ENCODE peak calls at places on chromosomes 3 and 15, in four cellular contexts. B is kidney epithelial cell, Z is stomach, G is PC-9. V is an unnamed sample. For H3K27me3, the result is how much of the 10 kb centered on the place peaks cover.

GRCh38 chr15:98900382-98900781 is 107.2 kb downstream of the PGPEP1L start:
- DNase-seq in Z (no peak), G (no peak), B (no peak), V (no peak)

GRCh38 chr3:18012464-18012863 is 270.0 kb upstream of the TBC1D5 start:
- DNase-seq in B (no peak), G (no peak), Z (no peak), V (no peak)

GRCh38 chr15:27082526-27082925 is 111.5 kb downstream of the GABRG3 start:
- DNase-seq in G (no peak), Z (no peak), B (no peak), V (no peak)

GRCh38 chr3:57166660-57167059 is 1.5 kb upstream of the IL17RD start:
- DNase-seq in G (no peak), B (no peak), Z (no peak), V (no peak)

GRCh38 chr15:31306426-31307269 is 20.0 kb upstream of the KLF13 start:
- DNase-seq in B (no peak), Z (peak), G (peak), V (no peak)

GRCh38 chr15:31975446-31976229 is 54.7 kb upstream of the CHRNA7 start:
- DNase-seq in Z (no peak), B (no peak), G (no peak), V (no peak)

GRCh38 chr3:31880020-31880419 is 101.0 kb downstream of the OSBPL10 start:
- DNase-seq in B (no peak), Z (no peak), G (no peak), V (no peak)

GRCh38 chr15:70508561-70509281 is 254.6 kb downstream of the UACA start:
- DNase-seq in G (peak), B (peak), Z (no peak), V (peak)

GRCh38 chr15:74326759-74327158 is 40.7 kb downstream of the CYP11A1 start:
- DNase-seq in G (no peak), B (no peak), Z (no peak), V (no peak)

DNA sequence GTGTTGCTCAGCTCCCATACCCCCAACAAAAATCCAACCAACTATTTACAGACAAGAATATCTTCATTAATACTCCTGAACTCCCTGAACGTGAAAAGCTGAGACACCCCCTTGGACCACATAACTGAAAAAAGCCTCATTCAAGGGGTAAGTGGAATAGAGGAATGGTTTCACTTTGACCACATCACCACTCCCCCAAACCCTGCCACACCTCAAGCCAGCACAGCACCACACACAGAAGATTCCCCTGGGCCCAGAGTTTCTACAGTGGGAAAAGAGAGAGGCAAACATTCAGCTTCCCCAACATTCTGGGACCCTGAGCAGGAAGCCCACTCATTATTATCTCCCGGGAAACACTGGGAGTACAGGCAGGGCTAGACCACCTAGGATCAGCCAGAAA is 27.9 kb downstream of the THBS1 start:
- DNase-seq in Z (no peak), B (no peak), G (no peak), V (no peak)
- H3K4me3 ChIP-seq in Z (no peak), B (no peak), G (no peak), V (no peak)

GRCh38 chr15:41640985-41641384 is 19.2 kb upstream of the MGA start:
- DNase-seq in B (no peak), Z (no peak), G (no peak), V (no peak)
- H3K27me3 ChIP-seq in B (under half), Z (under half), G (under half), V (under half)

GRCh38 chr15:61083781-61084134 is 145.3 kb downstream of the RORA start:
- DNase-seq in G (no peak), Z (no peak), B (no peak), V (no peak)

GRCh38 chr15:61086001-61086400 is 143.1 kb downstream of the RORA start:
- DNase-seq in Z (no peak), B (no peak), G (no peak), V (no peak)

GRCh38 chr15:61084502-61084901 is 144.6 kb downstream of the RORA start:
- DNase-seq in G (no peak), B (no peak), Z (no peak), V (no peak)

GRCh38 chr15:61083081-61083780 is 145.9 kb downstream of the RORA start:
- DNase-seq in G (no peak), B (no peak), Z (no peak), V (no peak)

DNA sequence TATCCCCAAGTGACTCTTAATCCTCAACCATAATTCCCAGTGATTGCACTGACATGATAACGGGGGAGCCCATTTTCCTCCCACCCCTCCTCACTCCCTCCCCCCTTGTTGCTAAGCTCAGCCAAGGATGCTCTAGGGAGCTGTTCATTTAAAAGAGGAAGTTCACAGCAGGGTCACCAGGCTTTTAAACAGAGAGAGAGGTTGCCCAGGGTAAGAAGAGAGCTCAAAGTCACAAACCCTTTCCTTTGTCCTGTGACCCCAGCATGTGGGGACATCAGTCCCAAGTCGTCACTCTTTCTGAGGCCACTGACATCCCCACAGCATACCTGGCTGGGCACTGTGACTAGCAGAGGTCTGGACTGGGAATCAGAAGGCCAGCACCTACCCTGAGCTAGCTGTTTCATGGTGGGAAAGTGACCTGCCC is 144.1 kb downstream of the RORA start:
- DNase-seq in Z (no peak), G (no peak), B (no peak), V (no peak)
- H3K4me3 ChIP-seq in Z (no peak), G (no peak), B (no peak), V (no peak)

GRCh38 chr3:39811561-39811960 is 2.2 kb downstream of the MYRIP start:
- DNase-seq in B (no peak), Z (no peak), G (no peak), V (no peak)
- H3K27me3 ChIP-seq in B (under half), Z (under half), G (under half), V (under half)

DNA sequence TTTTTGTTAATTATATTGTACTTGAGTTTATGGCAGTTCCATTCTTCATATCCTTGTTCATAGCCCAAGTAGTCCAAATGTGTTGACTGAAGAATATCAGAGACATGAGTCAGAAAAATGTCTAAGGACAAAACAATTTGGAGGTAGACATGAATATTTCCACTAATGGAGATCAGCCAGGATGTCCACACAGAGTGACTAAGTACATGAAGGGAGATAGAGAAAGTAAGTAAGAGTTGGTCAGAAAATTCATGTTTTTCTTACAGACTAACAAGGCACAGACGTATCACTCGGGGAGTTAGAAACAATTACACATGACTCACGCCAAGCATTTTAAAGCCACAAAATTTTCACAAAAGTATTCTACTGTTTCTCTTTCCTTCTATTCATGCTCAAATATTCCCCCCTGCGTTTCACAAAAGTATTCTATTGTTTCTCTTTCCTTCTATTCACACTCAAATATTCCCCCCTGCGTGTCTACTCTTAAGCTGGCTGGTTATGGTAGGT is 648.9 kb upstream of the CCDC54 start:
- DNase-seq in B (peak), Z (no peak), G (peak), V (peak)
- H3K4me3 ChIP-seq in B (no peak), Z (no peak), G (peak), V (no peak)

DNA sequence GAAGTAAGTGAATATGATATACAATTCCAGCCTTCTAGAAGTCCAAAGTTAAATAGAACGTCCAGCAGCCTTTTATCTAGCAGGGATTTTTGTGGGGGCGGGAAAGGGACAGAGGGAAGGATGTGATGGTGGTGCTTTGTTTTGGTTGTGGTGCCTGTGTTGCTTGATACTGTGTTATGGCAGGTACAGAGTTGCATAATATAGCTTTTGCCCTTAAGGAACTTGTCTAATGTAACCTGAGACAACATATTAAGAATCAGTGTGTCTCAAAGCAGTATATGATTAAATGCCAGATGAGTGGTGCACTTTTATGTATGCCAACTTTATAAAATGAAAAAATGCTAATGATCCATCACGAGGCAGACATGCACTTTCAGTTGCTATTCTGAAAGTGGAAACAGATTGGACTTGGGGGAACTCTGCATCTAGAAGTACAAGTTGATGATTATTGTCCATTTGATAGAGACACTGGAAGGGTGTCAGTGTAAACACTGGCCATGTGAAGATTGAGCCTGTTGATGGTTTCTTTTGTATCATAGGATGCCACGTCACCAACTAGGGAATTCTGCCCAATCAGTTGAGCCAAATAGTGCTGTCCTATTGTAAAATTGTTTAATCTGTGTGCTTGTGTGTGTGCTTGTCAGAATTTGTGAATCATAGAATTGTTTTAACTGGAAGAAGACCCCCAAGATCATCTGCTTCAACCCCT is 23.0 kb downstream of the NEO1 start:
- DNase-seq in G (no peak), B (no peak), Z (no peak), V (no peak)
- H3K27me3 ChIP-seq in G (under half), B (under half), Z (under half), V (under half)

GRCh38 chr3:85801955-85802354 is 843.2 kb downstream of the CADM2 start:
- DNase-seq in Z (no peak), G (no peak), B (no peak), V (no peak)
- H3K4me3 ChIP-seq in Z (no peak), G (no peak), B (no peak), V (no peak)

GRCh38 chr15:66039117-66039860 is 170.0 kb downstream of the RAB11A start:
- DNase-seq in B (no peak), Z (no peak), G (peak), V (no peak)

GRCh38 chr15:66038387-66039116 is 169.3 kb downstream of the RAB11A start:
- DNase-seq in B (no peak), Z (no peak), G (peak), V (no peak)

GRCh38 chr15:66033143-66033542 is 163.9 kb downstream of the RAB11A start:
- DNase-seq in G (no peak), B (no peak), Z (no peak), V (no peak)

GRCh38 chr15:66036859-66037258 is 167.6 kb downstream of the RAB11A start:
- DNase-seq in B (no peak), Z (no peak), G (no peak), V (no peak)

DNA sequence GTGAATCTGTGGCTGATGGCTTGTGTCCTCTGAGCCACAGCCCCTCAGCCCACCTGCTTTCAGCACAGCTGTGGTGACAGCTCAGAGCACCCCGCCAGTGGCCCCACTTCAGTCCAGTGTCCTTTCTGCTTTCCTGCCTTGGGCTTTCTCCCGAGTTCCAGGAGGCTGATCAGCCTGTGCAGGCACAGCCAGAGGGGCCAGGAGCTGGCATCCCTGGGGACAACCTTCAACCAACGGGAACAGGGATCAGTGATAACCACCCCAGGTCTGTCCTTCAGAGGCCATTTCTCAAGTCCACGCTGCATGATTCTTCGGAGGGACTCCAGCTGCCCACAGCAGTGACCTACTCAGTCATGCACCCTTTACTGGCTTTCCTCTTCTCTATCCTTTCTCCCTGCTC is 166.6 kb downstream of the RAB11A start:
- DNase-seq in G (no peak), B (no peak), Z (no peak), V (no peak)
- H3K27me3 ChIP-seq in G (under half), B (under half), Z (under half), V (under half)

GRCh38 chr3:149217347-149217746 is 4.3 kb downstream of the CP start:
- DNase-seq in G (no peak), Z (no peak), B (no peak), V (no peak)

GRCh38 chr3:149216195-149216869 is 5.3 kb downstream of the CP start:
- DNase-seq in G (no peak), B (no peak), Z (no peak), V (no peak)

GRCh38 chr3:149223461-149223820 is 1.8 kb upstream of the CP start:
- DNase-seq in Z (no peak), G (no peak), B (no peak), V (no peak)

GRCh38 chr3:149224736-149225594 is 3.3 kb upstream of the CP start:
- DNase-seq in Z (no peak), B (peak), G (peak), V (peak)

DNA sequence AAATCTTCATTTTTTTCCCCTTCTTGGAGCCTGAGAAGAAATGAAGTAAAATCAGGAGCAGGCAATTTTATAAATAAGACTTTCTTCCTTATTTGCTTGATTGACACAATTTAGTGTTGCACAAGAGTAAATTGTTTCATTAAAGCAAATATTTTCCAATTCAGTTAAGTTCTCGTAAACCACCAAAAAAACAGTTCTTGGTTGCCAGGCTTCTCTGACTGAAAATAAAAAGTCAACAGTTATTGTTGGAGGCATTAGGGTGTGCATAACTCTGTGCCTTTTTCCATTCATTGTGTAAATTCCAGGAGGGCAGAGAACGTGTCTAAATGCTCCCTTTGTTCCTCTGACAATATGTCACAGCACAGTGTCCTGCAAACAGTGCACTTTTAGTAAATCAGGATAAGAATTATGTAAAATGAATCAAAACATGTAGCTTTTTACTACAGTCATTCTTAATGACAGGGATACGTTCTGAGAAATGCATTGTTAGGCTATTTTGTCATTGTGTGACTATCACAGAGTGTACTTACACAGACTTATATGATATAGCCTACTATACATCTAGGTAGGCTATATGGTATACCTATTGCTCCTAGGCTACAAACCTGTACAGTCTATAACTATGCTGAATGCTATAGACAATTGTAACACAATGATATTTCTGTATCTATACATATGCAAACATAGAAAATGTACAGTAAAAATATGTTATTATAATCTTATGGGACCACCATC is at the start of gene CP:
- DNase-seq in B (no peak), Z (no peak), G (no peak), V (peak)
- H3K4me3 ChIP-seq in B (no peak), Z (peak), G (no peak), V (no peak)

V was measured in SJSA1.